ENCODE peak calls at places on chromosome 1, in ten cellular contexts. One of them, this sample, is unnamed.

GRCh38 chr1:160608941-160609340 is 29.6 kb upstream of the CD84 start:
- DNase-seq in NCI-H2081: no peak
- DNase-seq in heart right ventricle: no peak
- DNase-seq in T47D: no peak
- DNase-seq in chondrocyte: no peak
- DNase-seq in NCI-H1694: no peak
- DNase-seq in T1000: no peak
- DNase-seq in AG04449: no peak
- DNase-seq in IMR-90: no peak
- DNase-seq in NCI-H1105: no peak
- DNase-seq in this sample: no peak

GRCh38 chr1:56908619-56909340 is 54.2 kb downstream of the C8A start:
- DNase-seq in AG04449: no peak
- DNase-seq in heart right ventricle: no peak
- DNase-seq in NCI-H1105: no peak
- DNase-seq in T47D: no peak
- DNase-seq in NCI-H1694: no peak
- DNase-seq in T1000: no peak
- DNase-seq in IMR-90: no peak
- DNase-seq in NCI-H2081: no peak
- DNase-seq in chondrocyte: no peak
- DNase-seq in this sample: no peak

GRCh38 chr1:11653101-11653601 is 1.1 kb downstream of the FBXO2 start:
- DNase-seq in T1000: no peak
- DNase-seq in T47D: no peak
- DNase-seq in NCI-H1694: no peak
- DNase-seq in NCI-H2081: no peak
- DNase-seq in heart right ventricle: no peak
- DNase-seq in chondrocyte: no peak
- DNase-seq in IMR-90: peak; percentile 18
- DNase-seq in NCI-H1105: no peak
- DNase-seq in AG04449: no peak
- DNase-seq in this sample: peak; percentile 47

GRCh38 chr1:1874901-1875300 is 16.0 kb downstream of the GNB1 start:
- DNase-seq in T1000: no peak
- DNase-seq in T47D: no peak
- DNase-seq in chondrocyte: peak; percentile 51
- DNase-seq in IMR-90: no peak
- DNase-seq in NCI-H1694: no peak
- DNase-seq in NCI-H2081: no peak
- DNase-seq in NCI-H1105: no peak
- DNase-seq in AG04449: no peak
- DNase-seq in heart right ventricle: no peak
- DNase-seq in this sample: no peak

GRCh38 chr1:155127672-155128468 is at the start of gene EFNA1:
- DNase-seq in heart right ventricle: peak; percentile 75
- DNase-seq in IMR-90: no peak
- DNase-seq in NCI-H2081: peak; percentile 54
- DNase-seq in T47D: no peak
- DNase-seq in AG04449: no peak
- DNase-seq in NCI-H1694: peak; percentile 46
- DNase-seq in NCI-H1105: peak; percentile 39
- DNase-seq in T1000: no peak
- DNase-seq in chondrocyte: no peak
- DNase-seq in this sample: peak; percentile 77

GRCh38 chr1:154170547-154171221 is 15.8 kb upstream of the NUP210L start:
- DNase-seq in chondrocyte: no peak
- DNase-seq in heart right ventricle: no peak
- DNase-seq in AG04449: no peak
- DNase-seq in T47D: no peak
- DNase-seq in T1000: no peak
- DNase-seq in NCI-H1694: no peak
- DNase-seq in NCI-H2081: no peak
- DNase-seq in IMR-90: no peak
- DNase-seq in NCI-H1105: no peak
- DNase-seq in this sample: no peak

GRCh38 chr1:12548279-12549105 is 69.5 kb downstream of the DHRS3 start:
- DNase-seq in NCI-H1694: no peak
- DNase-seq in IMR-90: no peak
- DNase-seq in NCI-H2081: no peak
- DNase-seq in heart right ventricle: no peak
- DNase-seq in T47D: no peak
- DNase-seq in NCI-H1105: no peak
- DNase-seq in chondrocyte: peak; percentile 68
- DNase-seq in AG04449: no peak
- DNase-seq in T1000: no peak
- DNase-seq in this sample: no peak

GRCh38 chr1:27001570-27002360 is 8.3 kb downstream of the TRNP1 start:
- DNase-seq in heart right ventricle: peak; percentile 54
- DNase-seq in AG04449: no peak
- DNase-seq in T47D: no peak
- DNase-seq in T1000: no peak
- DNase-seq in NCI-H2081: no peak
- DNase-seq in NCI-H1694: no peak
- DNase-seq in chondrocyte: no peak
- DNase-seq in IMR-90: no peak
- DNase-seq in NCI-H1105: no peak
- DNase-seq in this sample: no peak

GRCh38 chr1:180981596-180982387 is 40.9 kb downstream of the STX6 start:
- DNase-seq in chondrocyte: no peak
- DNase-seq in heart right ventricle: no peak
- DNase-seq in NCI-H2081: no peak
- DNase-seq in T1000: no peak
- DNase-seq in AG04449: no peak
- DNase-seq in NCI-H1694: no peak
- DNase-seq in IMR-90: no peak
- DNase-seq in T47D: no peak
- DNase-seq in NCI-H1105: no peak
- DNase-seq in this sample: no peak

GRCh38 chr1:151641229-151641628 is 29.4 kb downstream of the SNX27 start:
- DNase-seq in heart right ventricle: no peak
- DNase-seq in chondrocyte: no peak
- DNase-seq in T47D: no peak
- DNase-seq in T1000: no peak
- DNase-seq in IMR-90: no peak
- DNase-seq in AG04449: no peak
- DNase-seq in NCI-H1105: no peak
- DNase-seq in NCI-H1694: no peak
- DNase-seq in NCI-H2081: no peak
- DNase-seq in this sample: no peak

GRCh38 chr1:41354956-41355355 is 6.3 kb upstream of the FOXO6 start:
- DNase-seq in NCI-H1694: no peak
- DNase-seq in T47D: no peak
- DNase-seq in AG04449: no peak
- DNase-seq in chondrocyte: peak; percentile 39
- DNase-seq in NCI-H1105: no peak
- DNase-seq in heart right ventricle: no peak
- DNase-seq in T1000: no peak
- DNase-seq in NCI-H2081: no peak
- DNase-seq in IMR-90: no peak
- DNase-seq in this sample: no peak

GRCh38 chr1:162873671-162874666 is 13.0 kb upstream of the CCDC190 start:
- DNase-seq in NCI-H2081: peak; percentile 90
- DNase-seq in AG04449: peak; percentile 56
- DNase-seq in NCI-H1694: no peak
- DNase-seq in chondrocyte: no peak
- DNase-seq in NCI-H1105: no peak
- DNase-seq in heart right ventricle: no peak
- DNase-seq in IMR-90: peak; percentile 85
- DNase-seq in T47D: peak; percentile 31
- DNase-seq in T1000: no peak
- DNase-seq in this sample: no peak

GRCh38 chr1:201253906-201254624 is 29.2 kb upstream of the PKP1 start:
- DNase-seq in chondrocyte: no peak
- DNase-seq in NCI-H1694: no peak
- DNase-seq in T1000: no peak
- DNase-seq in T47D: no peak
- DNase-seq in IMR-90: no peak
- DNase-seq in NCI-H1105: no peak
- DNase-seq in AG04449: no peak
- DNase-seq in NCI-H2081: no peak
- DNase-seq in heart right ventricle: no peak
- DNase-seq in this sample: no peak

This sample was measured in G401.